ENCODE peak calls at places on chromosomes 5 and 9, in six cellular contexts. H is effector memory CD4-positive, alpha-beta T cell; R is tibial artery; U is suprapubic skin; E is body of pancreas; X is hepatocyte. Z is an unnamed sample. For H3K9me3, the result is how much of the 10 kb centered on the place peaks cover.

GRCh38 chr9:137294091-137294683 is 7.9 kb downstream of the NRARP start:
- DNase-seq in H (no peak), R (no peak), U (no peak), E (peak), X (peak), Z (no peak)

GRCh38 chr9:4045556-4045955 is 254.3 kb downstream of the GLIS3 start:
- DNase-seq in H (no peak), R (no peak), U (no peak), E (no peak), X (no peak), Z (no peak)

GRCh38 chr9:91307279-91307678 is 54.4 kb downstream of the AUH start:
- DNase-seq in H (no peak), R (no peak), U (no peak), E (no peak), X (no peak), Z (no peak)

GRCh38 chr5:14753292-14753691 is 88.8 kb downstream of the OTULIN start:
- DNase-seq in H (no peak), R (no peak), U (no peak), E (no peak), X (peak), Z (no peak)

GRCh38 chr9:14782652-14783051 is 60.1 kb upstream of the CER1 start:
- DNase-seq in H (no peak), R (no peak), U (no peak), E (no peak), X (no peak), Z (no peak)

GRCh38 chr9:12329623-12329985 is 363.6 kb upstream of the TYRP1 start:
- DNase-seq in H (no peak), R (no peak), U (no peak), E (no peak), X (no peak), Z (no peak)

GRCh38 chr9:114314256-114314867 is 8.5 kb upstream of the ORM1 start:
- DNase-seq in H (no peak), R (no peak), U (no peak), E (peak), X (no peak), Z (no peak)

GRCh38 chr9:38183994-38184568 is 115.1 kb upstream of the SHB start:
- DNase-seq in H (no peak), R (no peak), U (no peak), E (peak), X (no peak), Z (no peak)

GRCh38 chr9:30348904-30349303 is 2035.5 kb upstream of the ACO1 start:
- DNase-seq in H (no peak), R (no peak), U (no peak), E (no peak), X (no peak), Z (no peak)

GRCh38 chr9:94084314-94084713 is at the start of gene PTPDC1:
- DNase-seq in H (no peak), R (no peak), U (no peak), E (no peak), X (peak), Z (no peak)

GRCh38 chr5:143564417-143564816 is 160.9 kb upstream of the NR3C1 start:
- DNase-seq in H (no peak), R (no peak), U (no peak), E (no peak), X (no peak), Z (no peak)

GRCh38 chr9:130240410-130241197 is 25.0 kb upstream of the HMCN2 start:
- DNase-seq in H (no peak), R (peak), U (no peak), E (peak), X (peak), Z (no peak)

GRCh38 chr5:159208508-159209437 is 580 bp downstream of the RNF145 start:
- DNase-seq in H (no peak), R (no peak), U (peak), E (peak), X (peak), Z (no peak)

GRCh38 chr5:96893342-96893741 is 17.0 kb downstream of the ERAP2 start:
- DNase-seq in H (no peak), R (no peak), U (no peak), E (no peak), X (peak), Z (no peak)

GRCh38 chr5:9507974-9508373 is 37.9 kb downstream of the SEMA5A start:
- DNase-seq in H (no peak), R (no peak), U (no peak), E (no peak), X (peak), Z (no peak)

GRCh38 chr5:147643142-147643541 is 133.3 kb upstream of the DPYSL3 start:
- DNase-seq in H (no peak), R (no peak), U (no peak), E (no peak), X (no peak), Z (no peak)

GRCh38 chr9:38160613-38161215 is 91.7 kb upstream of the SHB start:
- DNase-seq in H (peak), R (peak), U (no peak), E (peak), X (peak), Z (peak)

GRCh38 chr5:24747327-24747726 is 102.5 kb upstream of the CDH10 start:
- DNase-seq in H (no peak), R (no peak), U (no peak), E (no peak), X (no peak), Z (no peak)

GRCh38 chr9:134825025-134825424 is 55.6 kb upstream of the FCN2 start:
- DNase-seq in H (no peak), R (no peak), U (no peak), E (no peak), X (no peak), Z (no peak)

GRCh38 chr9:133868203-133868602 is 123.9 kb downstream of the VAV2 start:
- DNase-seq in H (no peak), R (no peak), U (no peak), E (no peak), X (no peak), Z (no peak)

GRCh38 chr9:128703616-128704355 is 1.5 kb downstream of the PKN3 start:
- DNase-seq in H (no peak), R (no peak), U (peak), E (no peak), X (no peak), Z (no peak)

GRCh38 chr9:115978739-115979138 is 174.9 kb upstream of the PAPPA start:
- DNase-seq in H (no peak), R (no peak), U (no peak), E (no peak), X (no peak), Z (no peak)

GRCh38 chr5:177389368-177390169 is 5.3 kb downstream of the SLC34A1 start:
- DNase-seq in H (peak), R (no peak), U (peak), E (no peak), X (peak), Z (peak)

GRCh38 chr5:100706796-100707195 is 171.6 kb downstream of the FAM174A start:
- DNase-seq in H (no peak), R (no peak), U (no peak), E (no peak), X (peak), Z (no peak)

GRCh38 chr5:136018814-136019777 is 9.7 kb upstream of the TGFBI start:
- DNase-seq in H (no peak), R (peak), U (no peak), E (no peak), X (peak), Z (no peak)

GRCh38 chr5:42745426-42745825 is 11.2 kb upstream of the CCDC152 start:
- DNase-seq in H (no peak), R (no peak), U (no peak), E (no peak), X (no peak), Z (no peak)

GRCh38 chr5:57539281-57539701 is 56.7 kb upstream of the ACTBL2 start:
- DNase-seq in H (no peak), R (no peak), U (no peak), E (no peak), X (no peak), Z (no peak)

GRCh38 chr5:151448038-151448985 is 909 bp downstream of the SLC36A1 start:
- DNase-seq in H (no peak), R (no peak), U (peak), E (peak), X (peak), Z (no peak)

GRCh38 chr5:40165789-40166728 is 513.7 kb upstream of the PTGER4 start:
- DNase-seq in H (no peak), R (no peak), U (no peak), E (no peak), X (no peak), Z (no peak)

GRCh38 chr9:76911971-76912370 is 6.1 kb upstream of the PRUNE2 start:
- DNase-seq in H (no peak), R (no peak), U (no peak), E (no peak), X (no peak), Z (no peak)

GRCh38 chr5:112795944-112796678 is 58.4 kb downstream of the APC start:
- DNase-seq in H (no peak), R (no peak), U (no peak), E (no peak), X (no peak), Z (no peak)

GRCh38 chr5:19175776-19176570 is 812.0 kb downstream of the CDH18 start:
- DNase-seq in H (no peak), R (no peak), U (no peak), E (no peak), X (no peak), Z (no peak)

GRCh38 chr5:180287404-180287803 is 4.5 kb downstream of the MAPK9 start:
- DNase-seq in H (no peak), R (no peak), U (no peak), E (no peak), X (no peak), Z (no peak)

GRCh38 chr5:180281706-180282105 is 10.2 kb downstream of the MAPK9 start:
- DNase-seq in H (no peak), R (no peak), U (no peak), E (no peak), X (no peak), Z (no peak)

GRCh38 chr5:180284161-180284560 is 7.7 kb downstream of the MAPK9 start:
- DNase-seq in H (no peak), R (no peak), U (no peak), E (no peak), X (no peak), Z (no peak)

GRCh38 chr5:180283026-180283615 is 8.8 kb downstream of the MAPK9 start:
- DNase-seq in H (no peak), R (no peak), U (no peak), E (no peak), X (no peak), Z (no peak)

GRCh38 chr5:180282281-180282680 is 9.6 kb downstream of the MAPK9 start:
- DNase-seq in H (no peak), R (no peak), U (no peak), E (no peak), X (no peak), Z (no peak)
- H3K9me3 ChIP-seq in H (under half), R (under half), U (under half), E (under half), X (under half), Z (under half)

GRCh38 chr5:180233729-180234128 is 24.7 kb upstream of the RASGEF1C start:
- DNase-seq in H (no peak), R (no peak), U (no peak), E (no peak), X (peak), Z (no peak)
- H3K9me3 ChIP-seq in H (under half), R (under half), U (under half), E (under half), X (under half), Z (under half)

DNA sequence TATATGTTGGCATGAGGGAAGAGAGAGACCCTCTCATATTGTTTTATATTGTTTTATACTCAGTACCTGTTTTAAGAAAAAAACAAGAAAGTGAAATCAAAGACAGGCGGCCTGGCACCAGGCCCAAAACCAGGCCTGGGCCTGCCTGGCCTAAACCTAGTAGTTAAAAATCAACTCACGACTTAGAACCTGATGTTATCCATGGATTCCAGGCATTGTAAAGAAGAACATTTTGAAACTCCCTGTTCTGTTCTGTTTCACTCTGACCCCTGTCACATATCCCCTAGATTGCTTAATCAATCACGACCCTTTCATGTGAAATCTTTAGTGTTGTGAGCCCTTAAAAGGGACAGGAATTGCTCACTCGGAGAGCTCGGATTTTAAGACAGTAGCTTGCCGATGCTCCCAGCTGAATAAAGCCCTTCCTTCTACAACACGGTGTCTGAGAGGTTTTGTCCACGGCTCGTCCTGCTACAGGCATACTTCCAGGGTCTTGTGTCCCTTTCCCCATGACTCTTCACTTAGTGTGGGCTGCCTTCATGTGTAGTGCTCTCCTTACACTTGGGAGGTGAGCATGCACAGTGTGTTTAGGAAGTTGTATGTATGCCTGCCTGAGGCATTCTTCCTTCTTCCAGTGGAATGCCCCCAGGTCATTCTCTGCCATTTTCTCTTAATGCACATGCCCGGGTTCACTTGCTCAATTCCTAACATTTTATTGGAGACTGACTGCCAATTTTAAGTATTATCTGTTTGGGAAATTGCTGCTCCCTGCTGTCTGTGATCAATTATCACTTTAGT is 17.8 kb downstream of the TBCA start:
- DNase-seq in H (no peak), R (no peak), U (no peak), E (no peak), X (no peak), Z (no peak)
- H3K9me3 ChIP-seq in H (under half), R (under half), U (under half), E (under half), X (under half), Z (under half)

DNA sequence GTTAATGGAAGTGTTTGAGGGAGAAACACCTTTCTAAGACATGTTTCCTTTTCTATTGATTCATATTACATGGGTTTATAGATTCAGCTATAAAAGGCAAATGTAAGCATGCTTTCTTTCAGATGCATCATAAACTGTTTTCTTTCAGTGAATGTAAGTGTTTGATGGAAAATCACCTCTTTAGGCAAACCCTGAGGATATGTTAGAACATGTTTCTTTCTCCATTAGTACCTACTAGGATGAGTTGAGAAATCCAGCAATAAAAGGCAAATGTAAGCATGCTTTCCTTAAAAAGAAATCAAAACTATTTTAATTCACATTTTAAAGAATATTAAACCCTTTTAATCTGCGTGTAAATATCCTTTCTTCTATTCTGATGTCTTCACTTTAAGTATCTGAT is 31.6 kb downstream of the FNIP1 start:
- DNase-seq in H (no peak), R (no peak), U (no peak), E (no peak), X (no peak), Z (no peak)
- H3K9me3 ChIP-seq in H (under half), R (under half), U (under half), E (under half), X (under half), Z (under half)

GRCh38 chr9:126584611-126585010 is 29.1 kb upstream of the LMX1B start:
- DNase-seq in H (no peak), R (no peak), U (no peak), E (no peak), X (no peak), Z (no peak)
- H3K9me3 ChIP-seq in H (under half), R (under half), U (under half), E (under half), X (under half), Z (under half)

GRCh38 chr9:29126783-29127182 is 1553.5 kb upstream of the C9orf72 start:
- DNase-seq in H (no peak), R (no peak), U (no peak), E (no peak), X (no peak), Z (no peak)
- H3K9me3 ChIP-seq in H (under half), R (under half), U (under half), E (under half), X (under half), Z (under half)

DNA sequence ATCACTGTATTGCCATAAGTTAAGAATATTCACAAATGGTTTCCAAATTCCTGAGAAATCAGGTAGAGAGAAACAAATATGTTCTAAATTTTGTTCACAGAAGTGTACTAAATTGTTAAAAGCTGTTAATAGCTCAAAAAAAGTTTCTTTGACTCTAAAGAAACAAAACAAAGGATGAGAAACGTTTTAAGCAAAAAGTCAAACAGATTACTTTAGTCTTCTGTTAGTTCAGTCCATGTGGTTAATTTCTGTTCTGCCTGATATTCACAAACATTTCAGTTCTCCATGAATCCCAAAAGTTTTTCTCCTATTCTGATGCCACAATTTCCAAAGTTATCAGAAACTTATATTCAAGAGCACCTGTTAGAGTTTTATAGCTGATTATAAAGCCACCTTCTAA is 7.7 kb upstream of the FANCC start:
- DNase-seq in H (no peak), R (no peak), U (no peak), E (no peak), X (no peak), Z (no peak)
- H3K9me3 ChIP-seq in H (under half), R (under half), U (under half), E (under half), X (under half), Z (under half)

DNA sequence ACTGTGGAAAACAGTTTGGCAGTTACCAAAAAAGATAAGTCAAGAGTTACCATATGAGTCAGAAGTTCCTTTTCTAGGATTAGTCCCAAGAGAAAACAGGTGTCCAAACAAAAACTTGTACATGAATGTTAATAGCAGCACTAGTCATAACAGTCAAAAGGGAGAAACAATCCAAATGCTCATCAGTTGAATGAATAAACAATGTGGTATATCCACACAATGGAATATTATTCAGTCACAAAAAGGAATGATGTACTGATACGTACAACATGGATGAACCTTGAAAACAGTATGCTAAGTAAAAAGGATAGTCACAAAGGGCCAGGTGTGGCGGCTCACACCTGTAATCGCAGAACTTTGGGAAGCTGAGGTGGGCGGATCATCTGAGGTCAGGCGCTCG is 7.9 kb downstream of the ZNF510 start:
- DNase-seq in H (no peak), R (no peak), U (no peak), E (no peak), X (no peak), Z (no peak)
- H3K9me3 ChIP-seq in H (under half), R (under half), U (under half), E (under half), X (half or more), Z (under half)

Z was measured in T-helper 17 cell.